ENCODE peak calls at places on chromosome 1, in four cellular contexts. R is Right ventricle myocardium superior; S is NCI-H1694; P is stimulated activated CD4-positive, alpha-beta T cell treated with anti-CD3 and anti-CD28 coated beads, Interleukin-4, amount 100 ng/mL, for 1 hour. Q is an unnamed sample.

GRCh38 chr1:24541711-24542346 is 14.1 kb upstream of the NCMAP start:
- DNase-seq in P (peak; percentile 28), R (no peak), S (no peak), Q (no peak)

GRCh38 chr1:212630159-212630900 is 21.8 kb downstream of the ATF3 start:
- DNase-seq in R (peak; percentile 75), S (no peak), P (peak; percentile 59), Q (peak; percentile 58)

GRCh38 chr1:64242895-64243756 is 39.7 kb downstream of the UBE2U start:
- DNase-seq in R (no peak), S (peak; percentile 77), P (no peak), Q (peak; percentile 6)

GRCh38 chr1:179230251-179230650 is 774 bp upstream of the ABL2 start:
- DNase-seq in P (no peak), R (no peak), S (no peak), Q (no peak)

GRCh38 chr1:40703316-40703715 is 11.8 kb downstream of the NFYC start:
- DNase-seq in S (no peak), R (no peak), P (no peak), Q (no peak)

GRCh38 chr1:31712041-31712440 is 8.2 kb upstream of the COL16A1 start:
- DNase-seq in R (no peak), S (no peak), P (no peak), Q (no peak)

GRCh38 chr1:9651565-9652378 is at the start of gene PIK3CD:
- DNase-seq in P (peak; percentile 57), R (peak; percentile 60), S (peak; percentile 8), Q (peak; percentile 23)

GRCh38 chr1:233514946-233515391 is 98.9 kb upstream of the KCNK1 start:
- DNase-seq in R (no peak), P (no peak), S (no peak), Q (no peak)

GRCh38 chr1:161266096-161266679 is 7.6 kb downstream of the PCP4L1 start:
- DNase-seq in S (no peak), R (no peak), P (no peak), Q (no peak)